ENCODE peak calls at places on chromosomes 13 and 19, in ten cellular contexts. G is thyroid gland; Y is MM.1S; K is body of pancreas; Z is cardiac muscle cell; H is Caco-2; N is CD8-positive, alpha-beta memory T cell; F is ovary; R is breast epithelium; Q is right lobe of liver. S is an unnamed sample.

GRCh38 chr13:24038846-24039330 is 121.6 kb upstream of the SPATA13 start:
- DNase-seq in Z (peak; percentile 38), N (no peak), F (no peak), Y (no peak), H (no peak), Q (no peak), R (peak; percentile 81), G (no peak), K (peak; percentile 55), S (no peak)

GRCh38 chr19:38251564-38252051 is 4.6 kb downstream of the PPP1R14A start:
- DNase-seq in R (peak; percentile 85), G (no peak), F (peak; percentile 68), N (no peak), Y (no peak), Z (peak; percentile 53), H (no peak), Q (peak; percentile 53), K (no peak), S (no peak)

GRCh38 chr13:112859817-112860190 is 109.2 kb upstream of the MCF2L start:
- DNase-seq in K (no peak), Q (no peak), H (peak; percentile 32), R (no peak), F (no peak), N (no peak), Y (no peak), Z (peak; percentile 50), G (peak; percentile 82), S (no peak)

GRCh38 chr19:6213266-6213595 is 66.5 kb downstream of the MLLT1 start:
- DNase-seq in F (no peak), H (no peak), Z (no peak), Q (no peak), Y (no peak), G (no peak), N (no peak), K (no peak), R (no peak), S (no peak)

GRCh38 chr19:55647732-55648656 is at the start of gene CCDC106:
- DNase-seq in N (no peak), G (peak; percentile 73), Z (peak; percentile 86), Y (peak; percentile 30), Q (peak; percentile 66), F (peak; percentile 83), K (peak; percentile 70), R (no peak), H (peak; percentile 78), S (peak; percentile 72)

GRCh38 chr19:11401808-11402543 is 17.1 kb downstream of the RGL3 start:
- DNase-seq in G (no peak), Q (no peak), H (no peak), K (no peak), Z (no peak), F (no peak), Y (no peak), R (no peak), N (no peak), S (no peak)

GRCh38 chr13:24899601-24900000 is 135.6 kb downstream of the RNF17 start:
- DNase-seq in F (no peak), K (no peak), R (no peak), H (no peak), Y (no peak), Z (no peak), N (no peak), G (no peak), Q (no peak), S (no peak)

GRCh38 chr19:56109216-56109615 is 11.9 kb downstream of the ZNF787 start:
- DNase-seq in Z (peak; percentile 54), R (no peak), N (no peak), F (no peak), Y (no peak), G (no peak), K (no peak), H (no peak), Q (no peak), S (no peak)

GRCh38 chr13:99028890-99029289 is 51.0 kb upstream of the DOCK9 start:
- DNase-seq in H (no peak), G (no peak), Z (no peak), Q (no peak), K (peak; percentile 20), R (no peak), F (no peak), Y (peak; percentile 16), N (peak; percentile 39), S (no peak)

GRCh38 chr19:1259873-1260748 is 9.0 kb upstream of the CIRBP start:
- DNase-seq in F (peak; percentile 73), R (no peak), H (no peak), K (peak; percentile 23), N (peak; percentile 63), Y (no peak), Z (no peak), Q (peak; percentile 63), G (no peak), S (no peak)

DNA sequence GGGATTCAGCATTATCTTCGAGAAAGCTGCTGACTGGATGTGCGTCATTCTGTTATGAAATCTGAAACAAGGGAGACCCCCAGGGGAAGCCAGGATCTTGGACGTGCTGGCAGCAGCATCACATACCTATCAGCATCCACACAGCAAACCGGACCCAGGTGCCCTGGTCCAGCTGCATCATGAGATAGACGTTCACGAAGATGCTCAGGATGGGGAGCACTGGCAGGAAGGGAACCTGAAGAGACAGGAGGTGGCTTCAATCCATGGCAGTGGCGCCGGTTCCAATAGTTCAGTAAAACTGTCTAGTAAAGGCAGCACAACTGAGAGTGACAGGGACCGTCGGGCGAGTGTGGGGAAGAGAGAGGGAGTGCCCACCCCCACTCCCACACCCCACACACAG is 79.5 kb downstream of the SLC7A1 start:
- DNase-seq in R (no peak), Z (peak; percentile 46), Q (no peak), H (no peak), F (no peak), Y (no peak), G (no peak), N (no peak), K (no peak), S (no peak)
- H3K9me3 ChIP-seq in R (no peaks in the 10 kb centered on the region), Z (no peaks in the 10 kb centered on the region), Q (no peaks in the 10 kb centered on the region), H (no peaks in the 10 kb centered on the region), F (no peaks in the 10 kb centered on the region), Y (no peaks in the 10 kb centered on the region), G (no peaks in the 10 kb centered on the region), N (no peaks in the 10 kb centered on the region), K (no peaks in the 10 kb centered on the region), S (no peaks in the 10 kb centered on the region)

GRCh38 chr13:28045861-28046260 is 54.5 kb downstream of the FLT3 start:
- DNase-seq in K (no peak), Z (no peak), Q (no peak), H (no peak), F (no peak), Y (no peak), G (no peak), R (no peak), N (no peak), S (no peak)
- H3K9me3 ChIP-seq in K (no peaks in the 10 kb centered on the region), Z (no peaks in the 10 kb centered on the region), Q (no peaks in the 10 kb centered on the region), H (no peaks in the 10 kb centered on the region), F (no peaks in the 10 kb centered on the region), Y (no peaks in the 10 kb centered on the region), G (no peaks in the 10 kb centered on the region), R (no peaks in the 10 kb centered on the region), N (no peaks in the 10 kb centered on the region), S (no peaks in the 10 kb centered on the region)

GRCh38 chr19:23884363-23884762 is 30.3 kb upstream of the ZNF726 start:
- DNase-seq in N (no peak), Z (no peak), F (no peak), Q (no peak), R (no peak), Y (no peak), K (no peak), H (no peak), G (no peak), S (no peak)

GRCh38 chr19:23887642-23888041 is 27.0 kb upstream of the ZNF726 start:
- DNase-seq in Z (no peak), K (peak; percentile 6), G (no peak), Q (peak; percentile 50), R (no peak), H (peak; percentile 36), F (no peak), N (no peak), Y (no peak), S (no peak)

DNA sequence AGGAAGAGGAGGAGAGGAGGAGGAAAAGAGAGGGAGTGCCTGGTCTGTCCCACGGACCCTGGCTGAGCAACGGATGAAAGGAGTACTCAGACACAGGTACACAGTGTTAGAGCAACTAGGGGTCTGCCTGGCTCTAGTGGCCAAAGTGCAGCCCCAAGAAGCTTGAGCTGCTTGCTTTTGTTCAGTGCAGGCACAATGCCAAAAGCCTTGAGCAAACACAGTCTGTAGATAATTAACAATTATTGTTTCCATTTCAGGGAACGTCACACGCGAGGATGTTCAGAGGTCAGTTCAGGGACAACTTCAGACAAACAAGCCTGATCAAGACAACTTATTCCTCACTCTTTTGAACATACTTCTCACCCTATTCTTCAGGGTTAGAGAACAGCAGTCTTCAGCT is 32.2 kb upstream of the ZNF726 start:
- DNase-seq in K (no peak), N (no peak), Y (no peak), Q (peak; percentile 34), G (no peak), R (no peak), H (peak; percentile 56), F (no peak), Z (no peak), S (no peak)
- H3K9me3 ChIP-seq in K (no peaks in the 10 kb centered on the region), N (no peaks in the 10 kb centered on the region), Y (no peaks in the 10 kb centered on the region), Q (no peaks in the 10 kb centered on the region), G (no peaks in the 10 kb centered on the region), R (peaks cover 15% of the 10 kb centered on the region), H (peaks cover 3% of the 10 kb centered on the region), F (no peaks in the 10 kb centered on the region), Z (no peaks in the 10 kb centered on the region), S (no peaks in the 10 kb centered on the region)

GRCh38 chr19:21532904-21533303 is 27.5 kb downstream of the ZNF429 start:
- DNase-seq in K (no peak), R (no peak), F (no peak), N (no peak), H (no peak), Q (no peak), Z (no peak), G (no peak), Y (no peak), S (no peak)
- H3K9me3 ChIP-seq in K (peaks cover 44% of the 10 kb centered on the region), R (peaks cover 52% of the 10 kb centered on the region), F (no peaks in the 10 kb centered on the region), N (peaks cover 23% of the 10 kb centered on the region), H (peaks cover 3% of the 10 kb centered on the region), Q (peaks cover 16% of the 10 kb centered on the region), Z (peaks cover 3% of the 10 kb centered on the region), G (no peaks in the 10 kb centered on the region), Y (no peaks in the 10 kb centered on the region), S (no peaks in the 10 kb centered on the region)

S was measured in HAP-1.